ENCODE peak calls at places on chromosome 1, in ten cellular contexts. One of them, this sample, is unnamed.

GRCh38 chr1:119885903-119886783 is 10.2 kb downstream of the ADAM30 start:
- DNase-seq in spleen: peak
- DNase-seq in right lobe of liver: peak
- DNase-seq in IMR-90: peak
- DNase-seq in A549: peak
- DNase-seq in GM12891: peak
- DNase-seq in ovary: peak
- DNase-seq in H54: no peak
- DNase-seq in transverse colon: peak
- DNase-seq in adrenal gland: peak
- DNase-seq in this sample: peak

GRCh38 chr1:55611123-55611522 is 396.0 kb upstream of the USP24 start:
- DNase-seq in GM12891: no peak
- DNase-seq in ovary: no peak
- DNase-seq in adrenal gland: no peak
- DNase-seq in right lobe of liver: no peak
- DNase-seq in IMR-90: no peak
- DNase-seq in transverse colon: no peak
- DNase-seq in A549: no peak
- DNase-seq in H54: no peak
- DNase-seq in spleen: no peak
- DNase-seq in this sample: no peak

GRCh38 chr1:201172999-201173610 is 17.5 kb upstream of the IGFN1 start:
- DNase-seq in GM12891: no peak
- DNase-seq in right lobe of liver: no peak
- DNase-seq in IMR-90: peak
- DNase-seq in spleen: no peak
- DNase-seq in ovary: no peak
- DNase-seq in A549: peak
- DNase-seq in adrenal gland: no peak
- DNase-seq in transverse colon: no peak
- DNase-seq in H54: no peak
- DNase-seq in this sample: peak

GRCh38 chr1:15916417-15916816 is 59.5 kb downstream of the ZBTB17 start:
- DNase-seq in GM12891: no peak
- DNase-seq in transverse colon: no peak
- DNase-seq in spleen: no peak
- DNase-seq in IMR-90: peak
- DNase-seq in adrenal gland: no peak
- DNase-seq in A549: no peak
- DNase-seq in ovary: no peak
- DNase-seq in H54: no peak
- DNase-seq in right lobe of liver: no peak
- DNase-seq in this sample: peak

GRCh38 chr1:243549108-243549507 is 293.3 kb downstream of the SDCCAG8 start:
- DNase-seq in IMR-90: peak
- DNase-seq in adrenal gland: no peak
- DNase-seq in ovary: no peak
- DNase-seq in H54: no peak
- DNase-seq in right lobe of liver: no peak
- DNase-seq in A549: no peak
- DNase-seq in GM12891: no peak
- DNase-seq in transverse colon: no peak
- DNase-seq in spleen: no peak
- DNase-seq in this sample: no peak

GRCh38 chr1:228018125-228018398 is 11.3 kb downstream of the WNT3A start:
- DNase-seq in GM12891: no peak
- DNase-seq in spleen: no peak
- DNase-seq in A549: no peak
- DNase-seq in ovary: no peak
- DNase-seq in transverse colon: no peak
- DNase-seq in H54: no peak
- DNase-seq in IMR-90: no peak
- DNase-seq in adrenal gland: no peak
- DNase-seq in right lobe of liver: no peak
- DNase-seq in this sample: no peak

GRCh38 chr1:2539312-2539907 is 9.3 kb upstream of the HES5 start:
- DNase-seq in adrenal gland: no peak
- DNase-seq in A549: no peak
- DNase-seq in GM12891: no peak
- DNase-seq in spleen: no peak
- DNase-seq in ovary: no peak
- DNase-seq in right lobe of liver: no peak
- DNase-seq in H54: no peak
- DNase-seq in IMR-90: no peak
- DNase-seq in transverse colon: no peak
- DNase-seq in this sample: peak

GRCh38 chr1:2555634-2556276 is 416 bp upstream of the TNFRSF14 start:
- DNase-seq in H54: no peak
- DNase-seq in transverse colon: peak
- DNase-seq in ovary: peak
- DNase-seq in spleen: peak
- DNase-seq in GM12891: peak
- DNase-seq in adrenal gland: peak
- DNase-seq in A549: no peak
- DNase-seq in IMR-90: no peak
- DNase-seq in right lobe of liver: peak
- DNase-seq in this sample: peak

GRCh38 chr1:186050360-186050759 is 316.2 kb downstream of the HMCN1 start:
- DNase-seq in ovary: no peak
- DNase-seq in A549: no peak
- DNase-seq in right lobe of liver: no peak
- DNase-seq in GM12891: no peak
- DNase-seq in H54: no peak
- DNase-seq in adrenal gland: no peak
- DNase-seq in spleen: no peak
- DNase-seq in transverse colon: no peak
- DNase-seq in IMR-90: peak
- DNase-seq in this sample: no peak

GRCh38 chr1:6962390-6962955 is 177.2 kb downstream of the CAMTA1 start:
- DNase-seq in ovary: peak
- DNase-seq in H54: peak
- DNase-seq in spleen: no peak
- DNase-seq in adrenal gland: no peak
- DNase-seq in GM12891: peak
- DNase-seq in IMR-90: no peak
- DNase-seq in right lobe of liver: no peak
- DNase-seq in A549: peak
- DNase-seq in transverse colon: peak
- DNase-seq in this sample: peak

GRCh38 chr1:159924025-159924790 is 1.1 kb downstream of the TAGLN2 start:
- DNase-seq in spleen: peak
- DNase-seq in IMR-90: peak
- DNase-seq in H54: peak
- DNase-seq in A549: peak
- DNase-seq in ovary: peak
- DNase-seq in right lobe of liver: peak
- DNase-seq in GM12891: peak
- DNase-seq in adrenal gland: peak
- DNase-seq in transverse colon: peak
- DNase-seq in this sample: peak
- TF ChIP-seq POLR2A in spleen: no peak
- TF ChIP-seq POLR2A in IMR-90: peak
- TF ChIP-seq POLR2A in H54: peak
- TF ChIP-seq POLR2A in A549: no peak
- TF ChIP-seq POLR2A in ovary: no peak
- TF ChIP-seq POLR2A in right lobe of liver: peak
- TF ChIP-seq POLR2A in GM12891: no peak
- TF ChIP-seq POLR2A in adrenal gland: no peak
- TF ChIP-seq POLR2A in transverse colon: no peak
- TF ChIP-seq POLR2A in this sample: no peak

DNA sequence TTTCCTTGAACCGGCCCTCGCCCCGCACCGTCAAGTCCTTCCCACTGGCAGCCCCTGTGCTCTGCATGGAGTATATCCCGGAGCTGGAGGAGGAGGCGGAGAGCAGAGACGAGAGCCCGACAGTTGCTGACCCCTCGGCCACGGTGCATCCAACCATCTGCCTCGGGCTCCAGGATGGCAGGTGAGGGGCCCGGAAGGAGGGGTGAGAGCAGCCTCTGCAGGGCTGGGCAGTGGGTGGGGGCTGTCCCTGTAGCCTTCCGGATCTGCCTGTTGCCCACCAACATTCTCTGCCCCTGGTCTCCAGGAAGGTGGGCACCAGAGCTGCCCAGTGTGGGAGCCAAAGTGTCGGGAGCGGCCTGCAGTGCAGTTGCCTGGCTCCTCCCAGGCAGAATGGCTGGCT is 99.2 kb upstream of the ACTL8 start:
- DNase-seq in IMR-90: no peak
- DNase-seq in adrenal gland: no peak
- DNase-seq in ovary: no peak
- DNase-seq in right lobe of liver: no peak
- DNase-seq in spleen: no peak
- DNase-seq in transverse colon: no peak
- DNase-seq in GM12891: no peak
- DNase-seq in A549: no peak
- DNase-seq in H54: no peak
- DNase-seq in this sample: no peak
- TF ChIP-seq POLR2A in IMR-90: no peak
- TF ChIP-seq POLR2A in adrenal gland: no peak
- TF ChIP-seq POLR2A in ovary: no peak
- TF ChIP-seq POLR2A in right lobe of liver: no peak
- TF ChIP-seq POLR2A in spleen: no peak
- TF ChIP-seq POLR2A in transverse colon: no peak
- TF ChIP-seq POLR2A in GM12891: no peak
- TF ChIP-seq POLR2A in A549: no peak
- TF ChIP-seq POLR2A in H54: no peak
- TF ChIP-seq POLR2A in this sample: no peak

GRCh38 chr1:87641996-87642395 is 313.3 kb downstream of the LMO4 start:
- DNase-seq in IMR-90: no peak
- DNase-seq in right lobe of liver: no peak
- DNase-seq in H54: no peak
- DNase-seq in spleen: no peak
- DNase-seq in transverse colon: no peak
- DNase-seq in adrenal gland: no peak
- DNase-seq in A549: no peak
- DNase-seq in ovary: no peak
- DNase-seq in GM12891: no peak
- DNase-seq in this sample: no peak
- TF ChIP-seq POLR2A in IMR-90: no peak
- TF ChIP-seq POLR2A in right lobe of liver: no peak
- TF ChIP-seq POLR2A in H54: no peak
- TF ChIP-seq POLR2A in spleen: no peak
- TF ChIP-seq POLR2A in transverse colon: no peak
- TF ChIP-seq POLR2A in adrenal gland: no peak
- TF ChIP-seq POLR2A in A549: no peak
- TF ChIP-seq POLR2A in ovary: no peak
- TF ChIP-seq POLR2A in GM12891: no peak
- TF ChIP-seq POLR2A in this sample: no peak

GRCh38 chr1:193260925-193261324 is 74.5 kb upstream of the B3GALT2 start:
- DNase-seq in IMR-90: no peak
- DNase-seq in ovary: no peak
- DNase-seq in transverse colon: no peak
- DNase-seq in spleen: no peak
- DNase-seq in GM12891: no peak
- DNase-seq in adrenal gland: no peak
- DNase-seq in right lobe of liver: no peak
- DNase-seq in A549: no peak
- DNase-seq in H54: no peak
- DNase-seq in this sample: no peak

GRCh38 chr1:193270996-193271395 is 84.6 kb upstream of the B3GALT2 start:
- DNase-seq in A549: no peak
- DNase-seq in H54: no peak
- DNase-seq in adrenal gland: no peak
- DNase-seq in ovary: no peak
- DNase-seq in right lobe of liver: no peak
- DNase-seq in spleen: no peak
- DNase-seq in transverse colon: no peak
- DNase-seq in GM12891: no peak
- DNase-seq in IMR-90: peak
- DNase-seq in this sample: no peak

GRCh38 chr1:193264313-193265065 is 78.1 kb upstream of the B3GALT2 start:
- DNase-seq in transverse colon: no peak
- DNase-seq in GM12891: no peak
- DNase-seq in H54: no peak
- DNase-seq in ovary: no peak
- DNase-seq in A549: no peak
- DNase-seq in adrenal gland: no peak
- DNase-seq in spleen: no peak
- DNase-seq in IMR-90: peak
- DNase-seq in right lobe of liver: no peak
- DNase-seq in this sample: no peak

GRCh38 chr1:193262661-193263060 is 76.2 kb upstream of the B3GALT2 start:
- DNase-seq in ovary: no peak
- DNase-seq in A549: no peak
- DNase-seq in right lobe of liver: no peak
- DNase-seq in IMR-90: no peak
- DNase-seq in adrenal gland: no peak
- DNase-seq in spleen: no peak
- DNase-seq in transverse colon: no peak
- DNase-seq in H54: no peak
- DNase-seq in GM12891: no peak
- DNase-seq in this sample: no peak

DNA sequence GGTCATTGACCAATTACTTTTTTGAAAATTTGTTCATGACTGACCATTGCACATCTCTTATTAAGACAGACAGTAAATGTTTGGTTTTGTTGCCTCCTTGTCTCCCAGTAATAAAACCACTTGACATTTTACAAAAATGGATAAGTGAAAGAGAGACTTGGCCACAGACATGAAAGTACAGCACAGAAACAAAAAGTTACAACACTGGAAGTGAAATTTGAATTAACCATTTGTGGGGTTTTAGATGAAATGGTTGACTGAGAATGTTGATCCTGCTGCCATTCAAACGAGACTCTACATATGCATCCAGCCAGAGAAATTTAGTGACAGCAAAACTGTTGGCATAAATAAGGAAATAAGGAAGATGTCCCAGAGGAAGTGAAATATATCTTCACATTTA is 79.3 kb upstream of the B3GALT2 start:
- DNase-seq in H54: no peak
- DNase-seq in ovary: no peak
- DNase-seq in A549: no peak
- DNase-seq in IMR-90: no peak
- DNase-seq in right lobe of liver: no peak
- DNase-seq in transverse colon: no peak
- DNase-seq in spleen: no peak
- DNase-seq in GM12891: no peak
- DNase-seq in adrenal gland: no peak
- DNase-seq in this sample: no peak
- TF ChIP-seq POLR2A in H54: no peak
- TF ChIP-seq POLR2A in ovary: no peak
- TF ChIP-seq POLR2A in A549: no peak
- TF ChIP-seq POLR2A in IMR-90: no peak
- TF ChIP-seq POLR2A in right lobe of liver: no peak
- TF ChIP-seq POLR2A in transverse colon: no peak
- TF ChIP-seq POLR2A in spleen: no peak
- TF ChIP-seq POLR2A in GM12891: no peak
- TF ChIP-seq POLR2A in adrenal gland: no peak
- TF ChIP-seq POLR2A in this sample: no peak

GRCh38 chr1:224831501-224831900 is 98.0 kb upstream of the DNAH14 start:
- DNase-seq in A549: no peak
- DNase-seq in transverse colon: no peak
- DNase-seq in IMR-90: no peak
- DNase-seq in spleen: no peak
- DNase-seq in GM12891: no peak
- DNase-seq in right lobe of liver: no peak
- DNase-seq in ovary: no peak
- DNase-seq in H54: no peak
- DNase-seq in adrenal gland: no peak
- DNase-seq in this sample: no peak
- TF ChIP-seq POLR2A in A549: no peak
- TF ChIP-seq POLR2A in transverse colon: no peak
- TF ChIP-seq POLR2A in IMR-90: no peak
- TF ChIP-seq POLR2A in spleen: no peak
- TF ChIP-seq POLR2A in GM12891: no peak
- TF ChIP-seq POLR2A in right lobe of liver: no peak
- TF ChIP-seq POLR2A in ovary: no peak
- TF ChIP-seq POLR2A in H54: no peak
- TF ChIP-seq POLR2A in adrenal gland: no peak
- TF ChIP-seq POLR2A in this sample: no peak

GRCh38 chr1:39898648-39899603 is 2.8 kb downstream of the MYCL start:
- DNase-seq in right lobe of liver: peak
- DNase-seq in A549: peak
- DNase-seq in H54: peak
- DNase-seq in spleen: no peak
- DNase-seq in GM12891: peak
- DNase-seq in IMR-90: peak
- DNase-seq in adrenal gland: peak
- DNase-seq in ovary: no peak
- DNase-seq in transverse colon: peak
- DNase-seq in this sample: peak
- TF ChIP-seq POLR2A in right lobe of liver: no peak
- TF ChIP-seq POLR2A in A549: no peak
- TF ChIP-seq POLR2A in H54: no peak
- TF ChIP-seq POLR2A in spleen: no peak
- TF ChIP-seq POLR2A in GM12891: no peak
- TF ChIP-seq POLR2A in IMR-90: no peak
- TF ChIP-seq POLR2A in adrenal gland: no peak
- TF ChIP-seq POLR2A in ovary: no peak
- TF ChIP-seq POLR2A in transverse colon: no peak
- TF ChIP-seq POLR2A in this sample: no peak